ENCODE peak calls at places on chromosomes 16 and 17, in nine cellular contexts. J is cardiac muscle cell, Z is transverse colon, C is cardiac fibroblast, H is upper lobe of right lung, X is right lobe of liver, N is OCI-LY7, Q is Caco-2, U is IMR-90. L is an unnamed sample.

GRCh38 chr17:2690165-2691068 is 21.1 kb downstream of the CLUH start:
- DNase-seq in J (no peak), Z (no peak), C (no peak), H (peak; percentile 65), X (peak; percentile 41), N (no peak), Q (no peak), U (no peak), L (no peak)

GRCh38 chr17:67143318-67143717 is 99.0 kb downstream of the CACNG1 start:
- DNase-seq in J (no peak), Z (no peak), C (no peak), H (no peak), X (no peak), N (no peak), Q (no peak), U (no peak), L (no peak)

GRCh38 chr17:82876602-82877391 is 37.0 kb upstream of the ZNF750 start:
- DNase-seq in J (peak; percentile 85), Z (peak; percentile 78), C (peak; percentile 79), H (peak; percentile 92), X (peak; percentile 71), N (no peak), Q (peak; percentile 80), U (peak; percentile 78), L (no peak)

GRCh38 chr16:50310308-50311133 is 44.2 kb downstream of the ADCY7 start:
- DNase-seq in J (no peak), Z (no peak), C (no peak), H (no peak), X (no peak), N (no peak), Q (no peak), U (no peak), L (no peak)

GRCh38 chr16:48831081-48831722 is 221.2 kb upstream of the N4BP1 start:
- DNase-seq in J (peak; percentile 27), Z (no peak), C (no peak), H (no peak), X (no peak), N (no peak), Q (peak; percentile 34), U (no peak), L (no peak)

GRCh38 chr17:7884581-7885356 is 3.8 kb upstream of the CHD3 start:
- DNase-seq in J (peak; percentile 33), Z (peak; percentile 22), C (no peak), H (peak; percentile 77), X (no peak), N (peak; percentile 32), Q (no peak), U (no peak), L (no peak)

GRCh38 chr16:60077791-60078280 is 1343.7 kb upstream of the GOT2 start:
- DNase-seq in J (no peak), Z (no peak), C (no peak), H (no peak), X (no peak), N (no peak), Q (no peak), U (no peak), L (no peak)

GRCh38 chr17:74712756-74713155 is at the start of gene CD300LF:
- DNase-seq in J (no peak), Z (peak; percentile 24), C (no peak), H (peak; percentile 82), X (peak; percentile 53), N (no peak), Q (no peak), U (no peak), L (no peak)

GRCh38 chr16:13021996-13022395 is 120.6 kb downstream of the SHISA9 start:
- DNase-seq in J (no peak), Z (no peak), C (no peak), H (no peak), X (no peak), N (no peak), Q (no peak), U (no peak), L (no peak)

GRCh38 chr16:70252355-70252988 is 732 bp upstream of the EXOSC6 start:
- DNase-seq in J (peak; percentile 9), Z (no peak), C (no peak), H (no peak), X (no peak), N (peak; percentile 13), Q (peak; percentile 65), U (peak; percentile 11), L (no peak)

GRCh38 chr17:39155654-39156053 is 4.2 kb upstream of the PLXDC1 start:
- DNase-seq in J (no peak), Z (no peak), C (no peak), H (no peak), X (no peak), N (no peak), Q (no peak), U (no peak), L (no peak)
- H3K4me3 ChIP-seq in J (no peak overlapping the region), Z (no peak overlapping the region), C (no peak overlapping the region), H (no peak overlapping the region), X (no peak overlapping the region), N (no peak overlapping the region), Q (no peak overlapping the region), U (no peak overlapping the region), L (no peak overlapping the region)

GRCh38 chr17:353838-354234 is 1.2 kb upstream of the RPH3AL start:
- DNase-seq in J (no peak), Z (no peak), C (no peak), H (peak; percentile 40), X (peak; percentile 44), N (no peak), Q (no peak), U (no peak), L (no peak)

GRCh38 chr17:353213-353837 is 718 bp upstream of the RPH3AL start:
- DNase-seq in J (no peak), Z (no peak), C (no peak), H (no peak), X (peak; percentile 47), N (no peak), Q (no peak), U (no peak), L (no peak)

GRCh38 chr17:351875-352420 is 659 bp downstream of the RPH3AL start:
- DNase-seq in J (no peak), Z (no peak), C (no peak), H (no peak), X (peak; percentile 41), N (no peak), Q (no peak), U (no peak), L (no peak)

GRCh38 chr17:351436-351713 is 1.2 kb downstream of the RPH3AL start:
- DNase-seq in J (no peak), Z (no peak), C (no peak), H (no peak), X (peak; percentile 38), N (no peak), Q (no peak), U (no peak), L (no peak)

GRCh38 chr17:352421-353212 is at the start of gene RPH3AL:
- DNase-seq in J (peak; percentile 80), Z (peak; percentile 80), C (peak; percentile 64), H (peak; percentile 89), X (peak; percentile 87), N (no peak), Q (peak; percentile 91), U (no peak), L (no peak)
- H3K4me3 ChIP-seq in J (peak within 1 kb of the TSS; percentile 9), Z (no peak within 1 kb of the TSS), C (no peak within 1 kb of the TSS), H (peak within 1 kb of the TSS; percentile 25), X (peak within 1 kb of the TSS; percentile 55), N (no peak within 1 kb of the TSS), Q (peak within 1 kb of the TSS; percentile 44), U (no peak within 1 kb of the TSS), L (no peak within 1 kb of the TSS)

DNA sequence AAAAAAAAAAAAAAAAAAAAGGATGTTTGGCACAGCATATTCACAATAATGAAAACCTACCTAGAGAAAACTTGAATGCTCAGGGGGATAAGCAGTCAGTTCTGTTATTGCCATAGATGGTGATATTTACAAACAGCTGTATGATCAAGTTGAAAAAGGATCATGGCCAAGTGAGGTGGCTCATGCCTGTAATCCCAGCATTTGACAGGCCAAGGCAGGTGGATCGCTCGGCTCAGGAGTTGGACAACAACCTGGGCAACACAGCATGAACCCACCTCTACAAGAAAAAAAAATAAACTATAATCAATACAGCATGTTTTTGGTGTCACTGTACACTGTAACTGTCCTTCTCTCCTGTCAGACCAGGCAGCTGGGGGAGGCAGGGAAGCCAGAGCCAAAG is 19.1 kb downstream of the ANKS3 start:
- DNase-seq in J (no peak), Z (no peak), C (no peak), H (no peak), X (no peak), N (no peak), Q (no peak), U (no peak), L (no peak)
- H3K4me3 ChIP-seq in J (no peak overlapping the region), Z (no peak overlapping the region), C (no peak overlapping the region), H (no peak overlapping the region), X (no peak overlapping the region), N (no peak overlapping the region), Q (no peak overlapping the region), U (no peak overlapping the region), L (no peak overlapping the region)

GRCh38 chr16:4231367-4231766 is 10.5 kb downstream of the SRL start:
- DNase-seq in J (no peak), Z (no peak), C (no peak), H (no peak), X (no peak), N (no peak), Q (no peak), U (no peak), L (no peak)

GRCh38 chr16:4231886-4232285 is 10.0 kb downstream of the SRL start:
- DNase-seq in J (no peak), Z (no peak), C (no peak), H (no peak), X (no peak), N (no peak), Q (no peak), U (no peak), L (no peak)

GRCh38 chr16:4233431-4233830 is 8.4 kb downstream of the SRL start:
- DNase-seq in J (no peak), Z (no peak), C (no peak), H (no peak), X (no peak), N (no peak), Q (no peak), U (peak; percentile 33), L (no peak)

GRCh38 chr16:4227040-4227332 is 14.9 kb downstream of the SRL start:
- DNase-seq in J (no peak), Z (no peak), C (no peak), H (no peak), X (no peak), N (no peak), Q (no peak), U (no peak), L (no peak)

DNA sequence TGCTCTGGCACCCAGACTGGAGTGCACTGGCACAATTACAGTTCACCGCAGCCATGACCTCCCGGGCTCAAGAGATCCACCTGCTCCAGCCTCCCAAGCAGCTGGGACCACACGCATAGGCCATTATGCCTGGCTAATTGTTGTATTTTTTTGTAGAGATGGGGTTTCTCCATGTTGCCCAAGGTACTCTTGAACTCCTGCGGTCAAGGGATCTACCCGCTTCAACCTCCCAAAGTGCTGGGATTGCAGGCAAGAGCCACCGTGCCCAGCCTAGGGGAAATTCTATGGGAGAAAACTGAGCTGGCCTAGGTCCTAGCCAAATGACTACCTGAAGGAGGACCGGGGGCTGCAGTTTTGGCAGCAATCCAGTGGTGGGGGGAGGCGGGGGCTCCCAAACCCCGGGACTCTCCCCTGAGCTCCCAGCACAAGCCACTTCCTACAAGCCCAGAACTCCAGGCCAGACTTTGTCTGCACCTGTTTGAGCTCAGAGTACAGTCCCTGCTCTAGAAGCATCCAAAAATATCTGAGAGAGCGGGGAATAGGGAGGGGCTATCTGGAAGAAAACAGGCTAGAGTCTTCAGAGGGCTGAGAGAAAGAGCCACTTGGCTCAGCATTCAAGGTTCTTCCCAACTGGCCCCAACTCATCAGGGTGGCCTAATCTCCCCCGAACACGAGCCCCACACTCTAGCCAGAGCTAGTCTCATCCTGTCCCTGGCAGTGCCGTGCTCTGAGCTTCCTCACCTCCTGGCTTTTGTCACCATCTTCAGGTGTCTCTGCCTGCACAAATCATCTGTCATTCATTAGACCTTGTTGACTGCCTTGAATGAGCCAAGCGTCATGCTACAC is 9.1 kb downstream of the SRL start:
- DNase-seq in J (peak; percentile 61), Z (no peak), C (no peak), H (no peak), X (no peak), N (no peak), Q (no peak), U (no peak), L (no peak)
- H3K4me3 ChIP-seq in J (no peak overlapping the region), Z (no peak overlapping the region), C (no peak overlapping the region), H (no peak overlapping the region), X (no peak overlapping the region), N (no peak overlapping the region), Q (no peak overlapping the region), U (no peak overlapping the region), L (no peak overlapping the region)